ENCODE peak calls at places on chromosomes 13 and 19, in ten cellular contexts. O is foreskin fibroblast, Z is tibial nerve, V is dorsolateral prefrontal cortex, Q is astrocyte, U is gastrocnemius medialis, W is tibial artery, A is choroid plexus epithelial cell, Y is K562, G is H1. J is an unnamed sample.

GRCh38 chr19:38060346-38060745 is 153.3 kb downstream of the SIPA1L3 start:
- DNase-seq in O (no peak), Z (no peak), V (no peak), Q (no peak), U (no peak), W (no peak), A (no peak), Y (no peak), G (no peak), J (no peak)

GRCh38 chr13:65336916-65337315 is 1893.2 kb downstream of the PCDH9 start:
- DNase-seq in O (peak; percentile 14), Z (no peak), V (no peak), Q (peak; percentile 70), U (no peak), W (no peak), A (peak; percentile 96), Y (no peak), G (no peak), J (no peak)

GRCh38 chr13:36163809-36164308 is 32.7 kb upstream of the DCLK1 start:
- DNase-seq in O (peak; percentile 25), Z (peak; percentile 88), V (no peak), Q (peak; percentile 96), U (peak; percentile 64), W (peak; percentile 84), A (peak; percentile 98), Y (no peak), G (no peak), J (no peak)

GRCh38 chr13:88339271-88339741 is 668.1 kb downstream of the SLITRK5 start:
- DNase-seq in O (no peak), Z (no peak), V (no peak), Q (no peak), U (no peak), W (no peak), A (no peak), Y (no peak), G (no peak), J (no peak)

GRCh38 chr13:112454648-112455334 is 78.6 kb downstream of the SPACA7 start:
- DNase-seq in O (no peak), Z (no peak), V (no peak), Q (no peak), U (no peak), W (no peak), A (no peak), Y (no peak), G (peak; percentile 24), J (no peak)

GRCh38 chr13:71149498-71150363 is 717.3 kb downstream of the DACH1 start:
- DNase-seq in O (no peak), Z (no peak), V (no peak), Q (no peak), U (no peak), W (no peak), A (no peak), Y (no peak), G (no peak), J (no peak)

GRCh38 chr19:30897034-30897433 is 452.2 kb downstream of the TSHZ3 start:
- DNase-seq in O (no peak), Z (no peak), V (no peak), Q (no peak), U (no peak), W (no peak), A (no peak), Y (no peak), G (no peak), J (no peak)

GRCh38 chr19:10687518-10688288 is 13.5 kb upstream of the QTRT1 start:
- DNase-seq in O (no peak), Z (no peak), V (no peak), Q (no peak), U (no peak), W (no peak), A (no peak), Y (no peak), G (no peak), J (no peak)

GRCh38 chr13:111508902-111509509 is 188.6 kb downstream of the TEX29 start:
- DNase-seq in O (no peak), Z (no peak), V (no peak), Q (no peak), U (no peak), W (no peak), A (no peak), Y (no peak), G (no peak), J (no peak)

GRCh38 chr13:39776439-39776838 is 121.0 kb downstream of the COG6 start:
- DNase-seq in O (peak; percentile 74), Z (no peak), V (no peak), Q (peak; percentile 96), U (no peak), W (no peak), A (peak; percentile 93), Y (no peak), G (no peak), J (no peak)

GRCh38 chr13:61695147-61695546 is 279.5 kb upstream of the PCDH20 start:
- DNase-seq in O (no peak), Z (no peak), V (no peak), Q (peak; percentile 1), U (no peak), W (no peak), A (no peak), Y (no peak), G (no peak), J (no peak)

DNA sequence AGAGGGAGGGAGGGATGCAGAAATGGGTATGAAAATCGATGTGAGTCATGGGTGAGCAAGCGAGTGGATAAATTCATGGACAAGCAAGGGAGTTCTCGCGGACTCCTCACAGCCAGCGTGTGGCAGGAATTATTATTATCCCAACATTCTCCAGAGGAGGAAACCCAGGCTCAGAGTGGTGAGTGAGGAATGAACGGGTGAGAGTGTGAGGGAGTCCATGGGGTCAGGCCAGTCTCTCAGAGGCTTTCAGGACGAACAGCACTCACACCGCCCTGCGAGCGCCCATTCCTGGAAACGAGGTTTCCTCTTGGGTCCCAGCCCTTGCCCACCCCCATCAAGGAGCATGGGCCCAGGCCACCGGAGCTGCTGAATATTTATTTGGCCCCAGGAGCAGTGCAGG is 6.3 kb upstream of the DNAAF3 start:
- DNase-seq in O (peak; percentile 71), Z (no peak), V (no peak), Q (peak; percentile 53), U (no peak), W (no peak), A (peak; percentile 36), Y (no peak), G (no peak), J (no peak)
- H3K4me3 ChIP-seq in O (peak overlapping the region; percentile 56), Z (no peak overlapping the region), V (no peak overlapping the region), Q (peak overlapping the region; percentile 68), U (no peak overlapping the region), W (no peak overlapping the region), A (no peak overlapping the region), Y (no peak overlapping the region), G (peak overlapping the region; percentile 70), J (no peak overlapping the region)

GRCh38 chr13:49494645-49495044 is 1.1 kb upstream of the PHF11 start:
- DNase-seq in O (no peak), Z (no peak), V (no peak), Q (no peak), U (no peak), W (no peak), A (no peak), Y (no peak), G (no peak), J (no peak)
- H3K4me3 ChIP-seq in O (peak overlapping the region; percentile 56), Z (peak overlapping the region; percentile 70), V (peak overlapping the region; percentile 68), Q (peak overlapping the region; percentile 72), U (peak overlapping the region; percentile 65), W (peak overlapping the region; percentile 79), A (no peak overlapping the region), Y (peak overlapping the region; percentile 42), G (peak overlapping the region; percentile 66), J (peak overlapping the region; percentile 87)

GRCh38 chr13:51614350-51614786 is 30.1 kb downstream of the WDFY2 start:
- DNase-seq in O (peak; percentile 65), Z (no peak), V (no peak), Q (no peak), U (no peak), W (no peak), A (no peak), Y (no peak), G (no peak), J (peak; percentile 36)
- H3K4me3 ChIP-seq in O (no peak overlapping the region), Z (no peak overlapping the region), V (no peak overlapping the region), Q (no peak overlapping the region), U (peak overlapping the region; percentile 19), W (no peak overlapping the region), A (no peak overlapping the region), Y (no peak overlapping the region), G (no peak overlapping the region), J (peak overlapping the region; percentile 49)

GRCh38 chr13:51821666-51822065 is 17.7 kb upstream of the DHRS12 start:
- DNase-seq in O (no peak), Z (no peak), V (no peak), Q (no peak), U (no peak), W (no peak), A (no peak), Y (no peak), G (no peak), J (no peak)
- H3K4me3 ChIP-seq in O (no peak overlapping the region), Z (no peak overlapping the region), V (no peak overlapping the region), Q (no peak overlapping the region), U (no peak overlapping the region), W (no peak overlapping the region), A (no peak overlapping the region), Y (no peak overlapping the region), G (no peak overlapping the region), J (no peak overlapping the region)

GRCh38 chr19:32404939-32405430 is 585 bp upstream of the DPY19L3 start:
- DNase-seq in O (no peak), Z (peak; percentile 35), V (peak; percentile 76), Q (peak; percentile 16), U (peak; percentile 17), W (peak; percentile 84), A (peak; percentile 33), Y (no peak), G (peak; percentile 67), J (no peak)

GRCh38 chr19:32404213-32404938 is 1.2 kb upstream of the DPY19L3 start:
- DNase-seq in O (no peak), Z (no peak), V (no peak), Q (no peak), U (no peak), W (no peak), A (peak; percentile 26), Y (no peak), G (no peak), J (no peak)

GRCh38 chr19:32406161-32407003 is 812 bp downstream of the DPY19L3 start:
- DNase-seq in O (no peak), Z (no peak), V (no peak), Q (no peak), U (no peak), W (no peak), A (no peak), Y (no peak), G (no peak), J (no peak)

GRCh38 chr19:32407004-32407992 is 1.7 kb downstream of the DPY19L3 start:
- DNase-seq in O (peak; percentile 71), Z (no peak), V (peak; percentile 58), Q (peak; percentile 49), U (no peak), W (no peak), A (peak; percentile 31), Y (peak; percentile 54), G (no peak), J (no peak)

GRCh38 chr19:32405431-32406160 is at the start of gene DPY19L3:
- DNase-seq in O (peak; percentile 90), Z (peak; percentile 92), V (peak; percentile 97), Q (peak; percentile 82), U (peak; percentile 94), W (peak; percentile 97), A (peak; percentile 95), Y (peak; percentile 99), G (peak; percentile 98), J (peak; percentile 95)
- H3K4me3 ChIP-seq in O (peak within 1 kb of the TSS; percentile 85), Z (peak within 1 kb of the TSS; percentile 99), V (peak within 1 kb of the TSS; percentile 78), Q (peak within 1 kb of the TSS; percentile 86), U (peak within 1 kb of the TSS; percentile 99), W (peak within 1 kb of the TSS; percentile 97), A (peak within 1 kb of the TSS; percentile 91), Y (peak within 1 kb of the TSS; percentile 74), G (peak within 1 kb of the TSS; percentile 89), J (peak within 1 kb of the TSS; percentile 95)